ENCODE peak calls at places on chromosomes 11 and 22, in six cellular contexts. F, B, U, A, K and M are unnamed samples. For H3K4me1, the result is how much of the 10 kb centered on the place peaks cover.

GRCh38 chr11:116424615-116425261 is 348.0 kb downstream of the BUD13 start:
- DNase-seq in F (no peak), B (no peak), U (no peak), A (no peak), K (no peak), M (peak)

GRCh38 chr22:47038206-47038835 is 275.9 kb downstream of the TBC1D22A start:
- DNase-seq in F (peak), B (no peak), U (peak), A (no peak), K (no peak), M (no peak)

GRCh38 chr11:45263773-45264172 is 22.4 kb downstream of the SYT13 start:
- DNase-seq in F (no peak), B (no peak), U (no peak), A (no peak), K (no peak), M (no peak)

GRCh38 chr11:82539669-82540068 is 194.0 kb downstream of the FAM181B start:
- DNase-seq in F (no peak), B (no peak), U (no peak), A (no peak), K (no peak), M (no peak)

GRCh38 chr11:106724293-106724892 is 293.9 kb downstream of the GUCY1A2 start:
- DNase-seq in F (no peak), B (peak), U (no peak), A (no peak), K (no peak), M (no peak)

GRCh38 chr22:17343766-17344165 is 25.5 kb upstream of the CECR2 start:
- DNase-seq in F (no peak), B (no peak), U (no peak), A (no peak), K (no peak), M (no peak)

GRCh38 chr11:120546312-120547205 is 35.0 kb downstream of the GRIK4 start:
- DNase-seq in F (peak), B (peak), U (peak), A (no peak), K (no peak), M (no peak)

GRCh38 chr11:1222491-1223345 is at the start of gene MUC5B:
- DNase-seq in F (peak), B (peak), U (peak), A (peak), K (no peak), M (no peak)

GRCh38 chr22:47292546-47293320 is 530.3 kb downstream of the TBC1D22A start:
- DNase-seq in F (no peak), B (peak), U (no peak), A (no peak), K (no peak), M (no peak)

GRCh38 chr11:70764356-70764905 is 366.1 kb downstream of the CTTN start:
- DNase-seq in F (no peak), B (no peak), U (no peak), A (no peak), K (no peak), M (no peak)

GRCh38 chr11:47961383-47961782 is 19.0 kb upstream of the PTPRJ start:
- DNase-seq in F (no peak), B (no peak), U (no peak), A (no peak), K (no peak), M (no peak)

GRCh38 chr11:69376155-69377028 is 82.4 kb downstream of the MYEOV start:
- DNase-seq in F (peak), B (no peak), U (peak), A (no peak), K (no peak), M (no peak)

GRCh38 chr11:35588627-35589026 is 29.6 kb upstream of the FJX1 start:
- DNase-seq in F (no peak), B (peak), U (no peak), A (no peak), K (no peak), M (no peak)

GRCh38 chr11:87421422-87421821 is 383.7 kb downstream of the TMEM135 start:
- DNase-seq in F (no peak), B (peak), U (no peak), A (peak), K (peak), M (peak)

GRCh38 chr11:17515443-17516176 is 28.6 kb downstream of the USH1C start:
- DNase-seq in F (no peak), B (no peak), U (no peak), A (no peak), K (no peak), M (no peak)

GRCh38 chr11:76824980-76825725 is 35.6 kb upstream of the ACER3 start:
- DNase-seq in F (no peak), B (no peak), U (no peak), A (no peak), K (no peak), M (no peak)

GRCh38 chr11:76856111-76856510 is 4.6 kb upstream of the ACER3 start:
- DNase-seq in F (no peak), B (peak), U (no peak), A (no peak), K (no peak), M (no peak)

GRCh38 chr22:46453829-46454220 is 83.6 kb downstream of the CELSR1 start:
- DNase-seq in F (no peak), B (no peak), U (no peak), A (no peak), K (no peak), M (no peak)

GRCh38 chr11:31355131-31355530 is 14.4 kb downstream of the DCDC1 start:
- DNase-seq in F (no peak), B (peak), U (no peak), A (no peak), K (no peak), M (no peak)

GRCh38 chr11:27282806-27283205 is 80.2 kb downstream of the CCDC34 start:
- DNase-seq in F (no peak), B (peak), U (no peak), A (no peak), K (no peak), M (no peak)

GRCh38 chr11:88484873-88485621 is 147.5 kb upstream of the CTSC start:
- DNase-seq in F (peak), B (peak), U (no peak), A (peak), K (peak), M (peak)

GRCh38 chr11:38278457-38279141 is 1680.6 kb upstream of the RAG2 start:
- DNase-seq in F (peak), B (no peak), U (no peak), A (no peak), K (no peak), M (no peak)

GRCh38 chr22:20595461-20595860 is 88.1 kb downstream of the MED15 start:
- DNase-seq in F (no peak), B (no peak), U (no peak), A (no peak), K (no peak), M (no peak)

GRCh38 chr11:46380340-46381045 is 976 bp upstream of the MDK start:
- DNase-seq in F (peak), B (peak), U (peak), A (no peak), K (no peak), M (peak)

GRCh38 chr11:44775366-44776356 is 48.9 kb downstream of the TSPAN18 start:
- DNase-seq in F (no peak), B (peak), U (peak), A (peak), K (peak), M (peak)

GRCh38 chr11:88103337-88104206 is 71.7 kb downstream of the RAB38 start:
- DNase-seq in F (no peak), B (peak), U (no peak), A (peak), K (peak), M (peak)

GRCh38 chr11:134350381-134350780 is 18.6 kb downstream of the GLB1L2 start:
- DNase-seq in F (no peak), B (no peak), U (no peak), A (no peak), K (no peak), M (no peak)

GRCh38 chr11:121318848-121319834 is 26.6 kb downstream of the SC5D start:
- DNase-seq in F (no peak), B (peak), U (no peak), A (no peak), K (peak), M (peak)

GRCh38 chr22:40904101-40904500 is 42.2 kb upstream of the DNAJB7 start:
- DNase-seq in F (no peak), B (no peak), U (no peak), A (no peak), K (no peak), M (no peak)

GRCh38 chr22:44711701-44712100 is 9.7 kb downstream of the PRR5 start:
- DNase-seq in F (no peak), B (no peak), U (no peak), A (no peak), K (no peak), M (no peak)
- H3K4me1 ChIP-seq in F (under half), B (under half), U (under half), A (under half), K (under half), M (under half)

GRCh38 chr11:112129656-112130055 is 34.2 kb downstream of the IL18 start:
- DNase-seq in F (no peak), B (no peak), U (no peak), A (no peak), K (no peak), M (no peak)

GRCh38 chr11:112128483-112129121 is 35.3 kb downstream of the IL18 start:
- DNase-seq in F (peak), B (peak), U (peak), A (peak), K (no peak), M (no peak)

GRCh38 chr11:112122206-112122605 is 35.5 kb downstream of the SDHD start:
- DNase-seq in F (no peak), B (no peak), U (no peak), A (no peak), K (no peak), M (no peak)

GRCh38 chr11:112132737-112133136 is 31.2 kb downstream of the IL18 start:
- DNase-seq in F (no peak), B (no peak), U (no peak), A (no peak), K (no peak), M (no peak)

DNA sequence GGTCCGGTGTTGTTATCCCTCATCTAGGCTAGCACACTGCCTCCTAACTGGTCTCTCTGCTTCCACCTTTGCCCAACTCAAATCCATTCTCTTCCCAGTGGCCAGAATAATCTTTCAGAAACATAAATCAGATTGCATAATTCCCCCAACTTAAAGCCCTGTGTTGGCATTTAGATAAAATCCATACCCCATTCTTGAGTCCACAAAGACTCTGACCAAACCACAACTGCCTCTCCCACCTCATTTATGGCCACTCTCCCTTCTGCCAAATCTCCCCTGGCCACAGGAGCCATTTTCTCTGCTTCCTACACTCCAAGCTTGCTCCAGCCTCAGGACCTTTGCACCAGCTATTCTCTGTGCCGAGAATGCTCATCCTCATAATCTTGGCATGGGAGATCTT is 36.8 kb downstream of the IL18 start:
- DNase-seq in F (no peak), B (no peak), U (no peak), A (no peak), K (no peak), M (no peak)
- H3K4me1 ChIP-seq in F (under half), B (under half), U (under half), A (under half), K (under half), M (under half)

GRCh38 chr11:2466069-2466801 is 21.4 kb downstream of the KCNQ1 start:
- DNase-seq in F (no peak), B (no peak), U (no peak), A (no peak), K (no peak), M (no peak)

GRCh38 chr11:2466869-2467694 is 22.3 kb downstream of the KCNQ1 start:
- DNase-seq in F (no peak), B (no peak), U (no peak), A (no peak), K (no peak), M (no peak)

GRCh38 chr11:2464451-2465165 is 19.8 kb downstream of the KCNQ1 start:
- DNase-seq in F (no peak), B (no peak), U (no peak), A (no peak), K (no peak), M (no peak)

GRCh38 chr11:2463766-2464277 is 19.0 kb downstream of the KCNQ1 start:
- DNase-seq in F (no peak), B (no peak), U (no peak), A (no peak), K (no peak), M (no peak)

GRCh38 chr11:2465201-2466068 is 20.6 kb downstream of the KCNQ1 start:
- DNase-seq in F (no peak), B (no peak), U (no peak), A (no peak), K (no peak), M (no peak)
- H3K4me1 ChIP-seq in F (under half), B (under half), U (under half), A (under half), K (under half), M (under half)

GRCh38 chr11:72724851-72725730 is 27.1 kb downstream of the ARAP1 start:
- DNase-seq in F (peak), B (peak), U (peak), A (peak), K (peak), M (peak)

GRCh38 chr11:72722050-72722748 is 30.0 kb downstream of the ARAP1 start:
- DNase-seq in F (peak), B (peak), U (peak), A (peak), K (peak), M (no peak)

GRCh38 chr11:72725731-72726042 is 26.5 kb downstream of the ARAP1 start:
- DNase-seq in F (no peak), B (no peak), U (no peak), A (no peak), K (no peak), M (no peak)

GRCh38 chr11:72723508-72723907 is 28.7 kb downstream of the ARAP1 start:
- DNase-seq in F (peak), B (no peak), U (peak), A (no peak), K (no peak), M (no peak)

DNA sequence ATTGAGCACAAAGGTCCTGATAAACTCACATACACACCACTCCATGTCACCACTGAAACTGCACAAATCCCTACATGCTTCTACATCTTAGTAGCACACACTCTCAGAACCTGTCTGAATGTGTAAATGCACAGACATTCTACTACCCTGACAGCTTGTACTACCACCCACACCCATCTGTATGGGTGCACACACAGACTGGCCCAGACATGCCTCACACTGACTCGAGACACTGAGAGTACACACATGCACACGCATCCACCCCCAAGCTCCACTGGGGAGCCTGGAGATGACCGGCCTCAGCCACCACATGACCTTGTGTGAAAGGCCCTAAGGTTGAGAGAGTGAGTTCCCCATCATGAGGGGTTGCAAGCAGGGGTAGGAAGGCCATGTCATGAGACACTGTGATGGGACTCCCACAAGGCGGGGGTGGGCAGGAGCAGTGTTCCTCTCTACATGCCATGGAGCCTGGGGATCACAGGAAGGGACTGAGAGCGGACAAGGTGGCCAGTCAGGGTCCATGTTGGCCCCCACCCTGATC is 28.1 kb downstream of the ARAP1 start:
- DNase-seq in F (peak), B (no peak), U (peak), A (no peak), K (no peak), M (no peak)
- H3K4me1 ChIP-seq in F (under half), B (half or more), U (under half), A (under half), K (under half), M (under half)

GRCh38 chr11:12244156-12244555 is 133.2 kb upstream of the PARVA start:
- DNase-seq in F (no peak), B (no peak), U (no peak), A (no peak), K (no peak), M (no peak)
- H3K4me1 ChIP-seq in F (under half), B (under half), U (under half), A (under half), K (under half), M (under half)

GRCh38 chr11:10457901-10458300 is 2.8 kb downstream of the AMPD3 start:
- DNase-seq in F (no peak), B (no peak), U (no peak), A (no peak), K (peak), M (no peak)

GRCh38 chr11:10461276-10461790 is 6.3 kb downstream of the AMPD3 start:
- DNase-seq in F (no peak), B (no peak), U (no peak), A (no peak), K (no peak), M (no peak)

GRCh38 chr11:10456519-10456918 is 1.5 kb downstream of the AMPD3 start:
- DNase-seq in F (no peak), B (peak), U (no peak), A (no peak), K (peak), M (no peak)

GRCh38 chr11:10460611-10461275 is 5.7 kb downstream of the AMPD3 start:
- DNase-seq in F (no peak), B (no peak), U (no peak), A (no peak), K (peak), M (no peak)

DNA sequence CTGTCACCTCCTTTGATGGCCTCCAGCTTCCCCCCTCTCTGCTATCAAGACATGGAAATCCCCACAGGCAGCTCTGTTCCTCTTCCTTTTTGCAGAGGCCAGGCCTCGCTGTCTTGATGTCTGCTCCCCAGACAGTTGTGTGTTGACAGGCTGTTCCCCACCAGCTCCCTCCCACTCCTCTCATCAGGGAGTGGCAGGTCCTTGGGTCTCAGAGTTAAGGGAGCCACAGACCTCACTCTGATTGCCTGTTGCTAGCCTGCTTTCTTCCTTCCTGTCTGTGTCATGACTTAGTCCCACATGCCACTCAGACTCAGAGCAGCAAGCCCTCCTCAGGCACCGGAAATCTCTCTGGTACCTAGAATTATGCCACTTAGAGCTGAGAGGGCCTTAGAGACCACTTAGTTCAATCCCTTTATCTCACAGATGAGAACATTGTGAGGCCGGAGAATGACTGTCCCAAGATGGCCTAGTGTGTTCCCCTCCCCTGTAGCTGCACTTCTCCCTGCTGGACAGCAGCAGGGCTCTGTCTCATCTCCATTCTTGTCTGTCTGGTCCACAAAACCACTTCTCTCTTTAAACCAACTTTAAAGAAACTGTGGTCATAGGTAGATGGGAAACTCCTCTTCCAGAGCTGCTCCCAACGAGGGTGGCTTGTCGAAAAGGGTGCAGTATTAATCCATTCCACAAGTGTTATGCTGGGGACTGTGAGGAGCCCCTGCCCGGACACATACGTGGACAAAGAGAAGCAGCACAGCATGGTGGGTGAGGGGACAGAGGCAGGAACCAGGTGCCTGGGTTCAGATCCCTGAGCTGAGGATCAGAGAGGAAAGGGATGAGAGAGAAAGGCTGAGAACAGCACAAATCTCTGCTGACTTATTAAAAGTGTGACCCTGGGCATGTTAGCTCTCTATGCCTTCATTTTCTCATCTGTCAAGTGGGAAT is 4.2 kb downstream of the AMPD3 start:
- DNase-seq in F (no peak), B (peak), U (no peak), A (no peak), K (peak), M (no peak)
- H3K4me1 ChIP-seq in F (under half), B (under half), U (under half), A (under half), K (half or more), M (under half)